ENCODE peak calls at places on chromosomes 5 and 9, in nine cellular contexts. Z is astrocyte, R is GM23248, A is fibroblast of lung, Y is PC-3, G is Karpas-422, Q is IMR-90, W is HCT116, B is K562. M is an unnamed sample.

GRCh38 chr9:18442629-18443491 is 31.1 kb upstream of the ADAMTSL1 start:
- DNase-seq in Q (peak; percentile 87), W (peak; percentile 43), Y (peak; percentile 71), A (peak; percentile 90), G (peak; percentile 84), R (peak; percentile 86), B (peak; percentile 26), Z (peak; percentile 57), M (no peak)

GRCh38 chr5:98433673-98434072 is 339.8 kb upstream of the RGMB start:
- DNase-seq in R (peak; percentile 71), W (no peak), A (peak; percentile 64), Z (peak; percentile 10), Q (peak; percentile 62), Y (peak; percentile 56), B (no peak), G (no peak), M (no peak)

GRCh38 chr9:6506571-6506970 is 93.6 kb downstream of the UHRF2 start:
- DNase-seq in W (no peak), B (no peak), R (peak; percentile 63), Y (peak; percentile 14), Z (peak; percentile 91), A (no peak), G (peak; percentile 28), Q (peak; percentile 48), M (no peak)

GRCh38 chr5:18744990-18745590 is 1110.8 kb downstream of the TAF11L14 start:
- DNase-seq in G (peak; percentile 41), B (no peak), R (no peak), A (no peak), Y (no peak), Z (no peak), W (no peak), Q (no peak), M (no peak)

GRCh38 chr5:8320244-8320643 is 451.3 kb downstream of the MTRR start:
- DNase-seq in B (no peak), A (no peak), Z (no peak), G (no peak), Q (no peak), R (no peak), W (no peak), Y (no peak), M (no peak)

GRCh38 chr5:154901276-154901675 is 36.7 kb downstream of the GEMIN5 start:
- DNase-seq in R (no peak), W (no peak), Q (peak; percentile 38), B (no peak), A (peak; percentile 57), Z (peak; percentile 10), Y (no peak), G (no peak), M (no peak)

GRCh38 chr5:91703128-91703527 is 320.0 kb upstream of the ARRDC3 start:
- DNase-seq in A (no peak), B (no peak), Z (no peak), R (no peak), Y (no peak), Q (no peak), W (no peak), G (no peak), M (no peak)

GRCh38 chr9:96417610-96418073 is 528 bp downstream of the ZNF367 start:
- DNase-seq in B (no peak), W (no peak), Y (no peak), R (peak; percentile 59), Q (no peak), A (no peak), Z (no peak), G (no peak), M (no peak)

GRCh38 chr9:71094708-71095251 is 26.6 kb downstream of the TRPM3 start:
- DNase-seq in Y (no peak), A (no peak), Z (no peak), B (no peak), Q (no peak), R (no peak), G (no peak), W (no peak), M (no peak)

GRCh38 chr5:5899716-5900115 is 477.2 kb downstream of the ICE1 start:
- DNase-seq in Q (no peak), W (no peak), A (no peak), Y (no peak), Z (no peak), R (no peak), B (no peak), G (no peak), M (no peak)

GRCh38 chr9:36100532-36100931 is 36.0 kb upstream of the GLIPR2 start:
- DNase-seq in A (no peak), W (no peak), Y (no peak), R (peak; percentile 50), Z (peak; percentile 75), Q (peak; percentile 52), B (no peak), G (no peak), M (no peak)

GRCh38 chr9:129095170-129095667 is 14.3 kb downstream of the DOLPP1 start:
- DNase-seq in W (no peak), Z (no peak), Q (no peak), R (no peak), Y (no peak), G (no peak), A (no peak), B (no peak), M (peak; percentile 21)

GRCh38 chr9:129097671-129098306 is 12.8 kb downstream of the CRAT start:
- DNase-seq in A (no peak), B (no peak), Z (no peak), Y (no peak), G (no peak), R (no peak), Q (no peak), W (no peak), M (no peak)

GRCh38 chr9:129095908-129096307 is 14.7 kb downstream of the CRAT start:
- DNase-seq in Q (no peak), W (no peak), Y (no peak), R (no peak), B (no peak), A (no peak), G (no peak), Z (no peak), M (no peak)

GRCh38 chr9:129093602-129094386 is 12.9 kb downstream of the DOLPP1 start:
- DNase-seq in Q (no peak), W (no peak), R (no peak), B (no peak), Z (no peak), A (no peak), Y (no peak), G (no peak), M (no peak)

DNA sequence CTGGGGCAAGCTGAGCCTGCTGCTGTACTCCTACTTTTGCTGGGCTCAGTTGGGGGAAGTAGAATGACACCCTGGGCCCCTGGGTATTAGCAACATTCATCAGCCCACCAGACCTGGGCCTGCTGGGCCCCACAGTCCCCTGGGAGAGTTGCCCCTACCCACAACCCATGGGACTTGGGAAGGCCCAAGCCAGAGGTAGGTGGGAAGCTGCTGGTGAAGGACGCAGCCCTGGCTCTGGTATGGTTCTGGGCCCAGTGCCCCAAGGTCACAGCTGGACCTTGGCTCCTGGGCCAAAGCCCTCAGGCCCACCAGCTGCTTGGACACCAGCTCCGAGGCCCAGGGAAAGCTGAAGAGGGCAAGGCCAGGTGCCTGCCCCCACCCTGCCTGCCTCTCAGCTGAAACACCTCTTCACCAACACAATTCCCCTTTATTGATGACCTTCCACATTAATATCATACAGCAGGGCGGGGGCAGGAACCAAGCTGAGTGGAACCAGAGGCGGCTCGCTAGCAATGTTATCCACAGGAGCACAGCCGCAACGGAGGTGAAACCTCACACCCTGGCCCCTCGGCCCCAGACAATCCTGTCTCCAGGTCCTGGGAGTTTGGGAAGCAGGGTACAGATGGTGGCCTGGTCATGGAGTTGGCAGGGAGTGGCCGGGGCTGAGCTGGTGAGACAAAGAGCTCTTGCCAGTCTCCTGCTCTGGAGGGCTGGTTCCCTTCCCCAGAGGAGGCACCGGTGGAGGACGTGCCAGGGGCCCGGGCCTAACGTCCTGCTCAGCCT is 13.7 kb downstream of the DOLPP1 start:
- DNase-seq in A (no peak), G (no peak), Z (no peak), Y (no peak), Q (no peak), B (no peak), R (no peak), W (no peak), M (peak; percentile 13)
- H4K20me1 ChIP-seq in A (no peaks in the 10 kb centered on the region), G (no peaks in the 10 kb centered on the region), Z (no peaks in the 10 kb centered on the region), Y (no peaks in the 10 kb centered on the region), Q (no peaks in the 10 kb centered on the region), B (no peaks in the 10 kb centered on the region), R (no peaks in the 10 kb centered on the region), W (no peaks in the 10 kb centered on the region), M (no peaks in the 10 kb centered on the region)

DNA sequence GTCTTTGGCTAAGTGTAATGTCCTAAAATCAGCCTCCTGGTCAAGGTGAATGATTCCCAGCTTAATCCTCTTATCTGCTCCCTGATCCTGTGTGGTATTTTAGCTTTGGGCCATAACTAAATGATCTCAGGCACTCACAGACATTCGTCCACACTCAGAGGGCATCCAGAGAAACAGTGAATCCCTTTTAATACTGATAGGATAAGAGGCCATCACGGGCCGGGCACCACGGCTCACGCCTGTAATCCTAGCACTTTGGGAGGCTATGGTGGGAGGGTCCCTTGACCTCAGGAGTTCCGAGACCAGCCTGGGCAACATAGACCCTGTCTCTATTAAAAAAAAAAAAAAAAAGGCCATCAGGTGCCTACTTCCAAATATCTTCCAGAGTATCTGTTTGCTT is 6.3 kb downstream of the PDCL start:
- DNase-seq in B (no peak), Q (no peak), G (no peak), Y (no peak), R (no peak), Z (no peak), W (no peak), A (no peak), M (no peak)
- H4K20me1 ChIP-seq in B (peaks cover 5% of the 10 kb centered on the region), Q (no peaks in the 10 kb centered on the region), G (peaks cover 16% of the 10 kb centered on the region), Y (peaks cover 10% of the 10 kb centered on the region), R (no peaks in the 10 kb centered on the region), Z (peaks cover 9% of the 10 kb centered on the region), W (no peaks in the 10 kb centered on the region), A (no peaks in the 10 kb centered on the region), M (no peaks in the 10 kb centered on the region)

DNA sequence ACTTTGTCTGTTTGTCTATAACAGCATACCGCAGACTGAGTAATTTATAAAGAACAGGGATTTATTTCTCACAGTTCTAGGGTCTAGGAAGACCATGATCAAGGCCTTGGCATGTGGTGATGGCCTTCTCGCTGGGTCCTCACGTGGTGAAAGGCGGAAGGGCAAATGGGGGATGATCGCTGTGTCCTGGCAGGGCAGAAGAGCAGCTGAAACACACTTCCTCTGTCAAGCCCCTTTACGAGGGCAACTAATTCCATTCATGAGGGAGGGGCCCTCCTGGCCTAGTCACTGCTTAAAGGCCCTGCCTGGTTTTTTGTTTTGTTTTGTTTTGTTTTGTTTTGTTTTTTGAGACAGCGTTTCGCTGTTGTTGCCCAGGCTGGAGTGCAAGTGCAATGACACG is 41.9 kb upstream of the UBTD2 start:
- DNase-seq in A (no peak), G (no peak), Q (no peak), Z (no peak), Y (no peak), B (no peak), R (no peak), W (no peak), M (no peak)
- H4K20me1 ChIP-seq in A (no peaks in the 10 kb centered on the region), G (no peaks in the 10 kb centered on the region), Q (no peaks in the 10 kb centered on the region), Z (no peaks in the 10 kb centered on the region), Y (no peaks in the 10 kb centered on the region), B (no peaks in the 10 kb centered on the region), R (no peaks in the 10 kb centered on the region), W (no peaks in the 10 kb centered on the region), M (no peaks in the 10 kb centered on the region)

DNA sequence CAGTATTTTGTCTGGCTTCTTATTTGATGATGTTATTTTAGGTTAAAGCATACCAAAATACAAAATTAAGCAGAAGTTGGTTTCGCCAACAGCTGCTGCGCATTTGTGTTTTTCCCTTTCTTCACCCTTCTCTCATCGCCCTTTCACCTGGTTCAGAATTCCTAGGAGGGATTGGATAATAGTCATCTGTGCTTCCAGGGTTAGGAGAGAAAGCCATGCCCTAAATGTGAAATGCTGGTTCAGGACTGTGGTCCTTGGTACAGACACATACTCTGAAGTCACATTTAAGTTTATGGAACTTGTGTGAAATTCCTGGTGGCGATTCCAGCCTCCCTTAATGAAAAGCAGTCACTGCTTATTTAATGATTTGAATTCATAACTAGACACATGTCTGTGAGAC is 7.7 kb downstream of the MAST4 start:
- DNase-seq in A (no peak), W (no peak), Z (no peak), B (no peak), Y (no peak), G (no peak), R (no peak), Q (no peak), M (no peak)
- H4K20me1 ChIP-seq in A (no peaks in the 10 kb centered on the region), W (no peaks in the 10 kb centered on the region), Z (no peaks in the 10 kb centered on the region), B (no peaks in the 10 kb centered on the region), Y (no peaks in the 10 kb centered on the region), G (no peaks in the 10 kb centered on the region), R (no peaks in the 10 kb centered on the region), Q (no peaks in the 10 kb centered on the region), M (no peaks in the 10 kb centered on the region)

M was measured in PC-9.